ENCODE peak calls at places on chromosome 10, in ten cellular contexts. R, D, B, L, Z, H, I, C, M and V are unnamed samples.

GRCh38 chr10:113720386-113720785 is 31.1 kb upstream of the PLEKHS1 start:
- DNase-seq in D (no peak), B (no peak), M (no peak), C (no peak), L (no peak), H (no peak), R (no peak), I (no peak), Z (no peak), V (no peak)

GRCh38 chr10:71712572-71713134 is 6.9 kb downstream of the C10orf105 start:
- DNase-seq in I (no peak), C (no peak), D (no peak), Z (no peak), R (no peak), L (no peak), B (peak; percentile 83), M (no peak), H (no peak), V (peak; percentile 19)

GRCh38 chr10:71643904-71644303 is 75.7 kb downstream of the C10orf105 start:
- DNase-seq in H (no peak), M (no peak), R (no peak), C (no peak), B (no peak), D (no peak), L (no peak), Z (no peak), I (no peak), V (peak; percentile 30)

GRCh38 chr10:121113906-121114305 is 262.7 kb downstream of the WDR11 start:
- DNase-seq in B (no peak), H (no peak), L (no peak), R (no peak), I (no peak), M (no peak), D (no peak), Z (no peak), C (no peak), V (no peak)

GRCh38 chr10:79102056-79102874 is 33.5 kb downstream of the ZMIZ1 start:
- DNase-seq in B (peak; percentile 72), H (no peak), Z (no peak), R (no peak), L (peak; percentile 41), I (no peak), C (peak; percentile 57), M (no peak), D (no peak), V (no peak)

GRCh38 chr10:83801983-83802382 is 337.3 kb upstream of the GHITM start:
- DNase-seq in I (no peak), D (no peak), C (no peak), H (no peak), Z (no peak), R (no peak), M (no peak), B (no peak), L (peak; percentile 27), V (no peak)

GRCh38 chr10:127148933-127149220 is 47.5 kb downstream of the INSYN2A start:
- DNase-seq in R (no peak), D (no peak), H (no peak), L (no peak), M (no peak), I (peak; percentile 94), C (no peak), B (no peak), Z (no peak), V (no peak)

GRCh38 chr10:29998142-29998808 is 61.1 kb downstream of the JCAD start:
- DNase-seq in Z (no peak), H (peak; percentile 75), M (peak; percentile 57), B (peak; percentile 86), D (peak; percentile 90), C (peak; percentile 54), L (peak; percentile 87), I (peak; percentile 87), R (peak; percentile 59), V (peak; percentile 87)

GRCh38 chr10:3538850-3539531 is 246.0 kb downstream of the KLF6 start:
- DNase-seq in H (no peak), L (no peak), R (no peak), Z (no peak), C (peak; percentile 31), D (peak; percentile 73), I (peak; percentile 97), B (no peak), M (no peak), V (no peak)

GRCh38 chr10:90587081-90587491 is 270.8 kb downstream of the HTR7 start:
- DNase-seq in H (no peak), Z (no peak), D (no peak), L (no peak), M (no peak), I (peak; percentile 61), R (peak; percentile 16), B (no peak), C (no peak), V (no peak)

DNA sequence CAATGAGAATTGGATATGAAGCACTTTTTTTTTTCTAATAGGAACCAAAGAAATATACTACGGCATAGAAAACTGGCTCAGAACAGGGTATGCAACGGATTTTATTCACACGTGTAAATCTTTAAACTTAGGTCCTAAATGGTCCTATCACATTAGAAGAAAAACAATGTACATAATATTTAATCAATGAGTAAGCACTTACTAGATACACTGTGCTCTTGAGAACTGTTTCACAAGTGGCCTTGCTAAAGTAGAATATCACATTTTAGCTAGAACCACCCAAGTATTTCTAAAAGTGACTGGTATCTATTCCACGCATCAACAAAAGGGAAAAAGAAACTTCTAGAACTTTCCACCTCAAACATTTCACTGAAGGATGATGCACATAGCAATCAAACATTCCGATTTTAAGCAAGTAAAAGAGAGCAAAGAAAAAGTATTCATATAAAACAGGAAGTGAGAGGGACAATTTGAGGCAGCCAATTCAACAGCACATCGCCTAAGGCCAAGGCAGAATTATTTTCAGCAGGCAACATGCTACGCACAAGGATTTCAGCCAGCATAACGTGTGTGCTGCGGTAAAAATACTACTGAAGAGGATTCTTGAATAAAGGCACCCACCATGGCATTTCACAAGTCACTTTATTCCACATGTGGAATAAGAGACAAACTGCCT is 55.8 kb downstream of the PARD3 start:
- DNase-seq in D (no peak), M (no peak), I (no peak), R (no peak), B (no peak), C (no peak), Z (no peak), L (no peak), H (no peak), V (no peak)
- TF ChIP-seq CTCF in D (no peak), M (no peak), I (no peak), R (no peak), B (no peak), C (no peak), Z (no peak), L (no peak), H (no peak), V (no peak)

GRCh38 chr10:89002234-89002978 is 11.8 kb downstream of the FAS start:
- DNase-seq in D (no peak), B (no peak), H (no peak), L (no peak), M (no peak), C (no peak), I (no peak), Z (no peak), R (no peak), V (peak; percentile 56)

GRCh38 chr10:89001024-89001423 is 10.4 kb downstream of the FAS start:
- DNase-seq in L (no peak), Z (no peak), D (no peak), M (no peak), H (no peak), I (no peak), R (no peak), C (no peak), B (no peak), V (peak; percentile 72)

GRCh38 chr10:88996927-88997326 is 6.3 kb downstream of the FAS start:
- DNase-seq in I (no peak), L (no peak), B (no peak), C (no peak), D (no peak), M (no peak), R (no peak), Z (no peak), H (no peak), V (peak; percentile 71)

GRCh38 chr10:89001428-89002072 is 11.0 kb downstream of the FAS start:
- DNase-seq in B (no peak), M (no peak), H (no peak), D (no peak), L (peak; percentile 31), Z (no peak), C (no peak), I (no peak), R (no peak), V (no peak)

GRCh38 chr10:88999629-89000028 is 9.0 kb downstream of the FAS start:
- DNase-seq in Z (no peak), H (no peak), L (no peak), I (peak; percentile 72), D (no peak), B (no peak), C (no peak), R (no peak), M (no peak), V (no peak)
- H3K4me3 ChIP-seq in Z (peak overlapping the region; percentile 17), H (no peak overlapping the region), L (no peak overlapping the region), I (no peak overlapping the region), D (no peak overlapping the region), B (no peak overlapping the region), C (peak overlapping the region; percentile 34), R (no peak overlapping the region), M (no peak overlapping the region), V (peak overlapping the region; percentile 52)

GRCh38 chr10:48506147-48506917 is 98.5 kb downstream of the ARHGAP22 start:
- DNase-seq in H (no peak), M (no peak), Z (no peak), C (no peak), I (peak; percentile 33), D (peak; percentile 66), L (no peak), R (no peak), B (no peak), V (peak; percentile 66)
- TF ChIP-seq CTCF in H (peak; percentile 15), M (no peak), Z (no peak), C (no peak), I (peak; percentile 30), D (peak; percentile 53), L (peak; percentile 49), R (peak; percentile 34), B (no peak), V (peak; percentile 40)

GRCh38 chr10:93915603-93916002 is 21.8 kb downstream of the SLC35G1 start:
- DNase-seq in Z (no peak), C (no peak), I (no peak), L (peak; percentile 84), D (peak; percentile 11), R (no peak), M (no peak), H (no peak), B (no peak), V (no peak)

GRCh38 chr10:93916257-93917063 is 22.7 kb downstream of the SLC35G1 start:
- DNase-seq in D (peak; percentile 30), C (no peak), L (peak; percentile 64), H (no peak), B (no peak), M (no peak), Z (no peak), I (peak; percentile 58), R (no peak), V (no peak)

GRCh38 chr10:93913706-93914105 is 19.9 kb downstream of the SLC35G1 start:
- DNase-seq in M (no peak), R (no peak), L (no peak), Z (no peak), D (peak; percentile 6), I (no peak), C (no peak), H (no peak), B (no peak), V (no peak)

GRCh38 chr10:93917814-93918213 is 24.0 kb downstream of the SLC35G1 start:
- DNase-seq in R (no peak), D (no peak), M (no peak), L (no peak), B (no peak), C (no peak), Z (no peak), H (no peak), I (no peak), V (no peak)

GRCh38 chr10:93917064-93917391 is 23.2 kb downstream of the SLC35G1 start:
- DNase-seq in M (no peak), I (no peak), L (peak; percentile 63), D (no peak), H (no peak), B (no peak), R (no peak), Z (no peak), C (no peak), V (no peak)
- H3K4me3 ChIP-seq in M (no peak overlapping the region), I (no peak overlapping the region), L (peak overlapping the region; percentile 31), D (no peak overlapping the region), H (peak overlapping the region; percentile 4), B (no peak overlapping the region), R (no peak overlapping the region), Z (no peak overlapping the region), C (peak overlapping the region; percentile 38), V (no peak overlapping the region)